ENCODE peak calls at places on chromosome 14, in five cellular contexts. One of them, this sample, is unnamed.
A peak's percentile ranks its signal among the peaks of the same experiment; 100 is the strongest.

GRCh38 chr14:35122696-35123387 is 490 bp downstream of the PRORP start:
- DNase-seq in lower lobe of right lung: no peak
- DNase-seq in pancreas: no peak
- DNase-seq in prostate gland: peak; percentile 21
- DNase-seq in AG04450: peak; percentile 3
- DNase-seq in this sample: peak; percentile 34

GRCh38 chr14:68780358-68781160 is 12.3 kb downstream of the ZFP36L1 start:
- DNase-seq in lower lobe of right lung: no peak
- DNase-seq in pancreas: peak; percentile 52
- DNase-seq in prostate gland: no peak
- DNase-seq in AG04450: no peak
- DNase-seq in this sample: no peak

GRCh38 chr14:103188691-103189480 is 65.6 kb downstream of the TNFAIP2 start:
- DNase-seq in lower lobe of right lung: peak; percentile 51
- DNase-seq in pancreas: peak; percentile 22
- DNase-seq in prostate gland: no peak
- DNase-seq in AG04450: no peak
- DNase-seq in this sample: no peak

GRCh38 chr14:53964249-53964648 is 7.6 kb upstream of the BMP4 start:
- DNase-seq in lower lobe of right lung: no peak
- DNase-seq in pancreas: no peak
- DNase-seq in prostate gland: no peak
- DNase-seq in AG04450: no peak
- DNase-seq in this sample: no peak

GRCh38 chr14:23164250-23164649 is 19.2 kb downstream of the SLC7A8 start:
- DNase-seq in lower lobe of right lung: no peak
- DNase-seq in pancreas: peak; percentile 79
- DNase-seq in prostate gland: no peak
- DNase-seq in AG04450: no peak
- DNase-seq in this sample: no peak

GRCh38 chr14:33237102-33237501 is 298.4 kb downstream of the NPAS3 start:
- DNase-seq in lower lobe of right lung: no peak
- DNase-seq in pancreas: no peak
- DNase-seq in prostate gland: no peak
- DNase-seq in AG04450: no peak
- DNase-seq in this sample: no peak

GRCh38 chr14:38867561-38868150 is 235.4 kb downstream of the SEC23A start:
- DNase-seq in lower lobe of right lung: peak; percentile 63
- DNase-seq in pancreas: peak; percentile 73
- DNase-seq in prostate gland: peak; percentile 68
- DNase-seq in AG04450: peak; percentile 55
- DNase-seq in this sample: peak; percentile 45

GRCh38 chr14:92985521-92985920 is 62.6 kb downstream of the CHGA start:
- DNase-seq in lower lobe of right lung: no peak
- DNase-seq in pancreas: no peak
- DNase-seq in prostate gland: no peak
- DNase-seq in AG04450: no peak
- DNase-seq in this sample: no peak

GRCh38 chr14:80211143-80212024 is at the start of gene DIO2:
- DNase-seq in lower lobe of right lung: no peak
- DNase-seq in pancreas: peak; percentile 31
- DNase-seq in prostate gland: no peak
- DNase-seq in AG04450: no peak
- DNase-seq in this sample: no peak

GRCh38 chr14:25090716-25091454 is 40.9 kb upstream of the STXBP6 start:
- DNase-seq in lower lobe of right lung: no peak
- DNase-seq in pancreas: peak; percentile 61
- DNase-seq in prostate gland: peak; percentile 71
- DNase-seq in AG04450: no peak
- DNase-seq in this sample: peak; percentile 71

GRCh38 chr14:87049886-87050820 is 942.8 kb downstream of the GALC start:
- DNase-seq in lower lobe of right lung: no peak
- DNase-seq in pancreas: peak; percentile 58
- DNase-seq in prostate gland: no peak
- DNase-seq in AG04450: peak; percentile 3
- DNase-seq in this sample: peak; percentile 36

GRCh38 chr14:61026523-61026922 is 45.5 kb downstream of the SLC38A6 start:
- DNase-seq in lower lobe of right lung: peak; percentile 57
- DNase-seq in pancreas: no peak
- DNase-seq in prostate gland: no peak
- DNase-seq in AG04450: no peak
- DNase-seq in this sample: no peak

GRCh38 chr14:69319911-69320310 is 60.0 kb downstream of the GALNT16 start:
- DNase-seq in lower lobe of right lung: no peak
- DNase-seq in pancreas: no peak
- DNase-seq in prostate gland: no peak
- DNase-seq in AG04450: no peak
- DNase-seq in this sample: no peak

GRCh38 chr14:24436355-24437019 is 6.1 kb downstream of the SDR39U1 start:
- DNase-seq in lower lobe of right lung: no peak
- DNase-seq in pancreas: peak; percentile 64
- DNase-seq in prostate gland: no peak
- DNase-seq in AG04450: peak; percentile 49
- DNase-seq in this sample: peak; percentile 63

GRCh38 chr14:89386214-89386886 is 30.7 kb downstream of the FOXN3 start:
- DNase-seq in lower lobe of right lung: no peak
- DNase-seq in pancreas: no peak
- DNase-seq in prostate gland: no peak
- DNase-seq in AG04450: no peak
- DNase-seq in this sample: no peak

GRCh38 chr14:74860899-74861733 is 14.8 kb downstream of the PROX2 start:
- DNase-seq in lower lobe of right lung: peak; percentile 93
- DNase-seq in pancreas: peak; percentile 89
- DNase-seq in prostate gland: peak; percentile 86
- DNase-seq in AG04450: peak; percentile 57
- DNase-seq in this sample: peak; percentile 73

GRCh38 chr14:21025374-21026151 is 702 bp upstream of the NDRG2 start:
- DNase-seq in lower lobe of right lung: peak; percentile 71
- DNase-seq in pancreas: peak; percentile 43
- DNase-seq in prostate gland: peak; percentile 37
- DNase-seq in AG04450: no peak
- DNase-seq in this sample: no peak

GRCh38 chr14:40842816-40843215 is 763.9 kb upstream of the LRFN5 start:
- DNase-seq in lower lobe of right lung: no peak
- DNase-seq in pancreas: no peak
- DNase-seq in prostate gland: no peak
- DNase-seq in AG04450: no peak
- DNase-seq in this sample: no peak

GRCh38 chr14:50113381-50113811 is 3.0 kb downstream of the VCPKMT start:
- DNase-seq in lower lobe of right lung: no peak
- DNase-seq in pancreas: no peak
- DNase-seq in prostate gland: no peak
- DNase-seq in AG04450: no peak
- DNase-seq in this sample: no peak

GRCh38 chr14:36580856-36581831 is 1.3 kb downstream of the NKX2-8 start:
- DNase-seq in lower lobe of right lung: peak; percentile 67
- DNase-seq in pancreas: peak; percentile 39
- DNase-seq in prostate gland: peak; percentile 28
- DNase-seq in AG04450: no peak
- DNase-seq in this sample: peak; percentile 41

GRCh38 chr14:61662437-61663311 is 32.6 kb upstream of the HIF1A start:
- DNase-seq in lower lobe of right lung: no peak
- DNase-seq in pancreas: no peak
- DNase-seq in prostate gland: no peak
- DNase-seq in AG04450: no peak
- DNase-seq in this sample: peak; percentile 69

GRCh38 chr14:41607119-41607785 is 576 bp downstream of the LRFN5 start:
- DNase-seq in lower lobe of right lung: no peak
- DNase-seq in pancreas: no peak
- DNase-seq in prostate gland: no peak
- DNase-seq in AG04450: no peak
- DNase-seq in this sample: no peak

GRCh38 chr14:32567543-32568384 is 238.7 kb downstream of the AKAP6 start:
- DNase-seq in lower lobe of right lung: no peak
- DNase-seq in pancreas: no peak
- DNase-seq in prostate gland: no peak
- DNase-seq in AG04450: no peak
- DNase-seq in this sample: peak; percentile 47

GRCh38 chr14:104698688-104699425 is 9.4 kb downstream of the INF2 start:
- DNase-seq in lower lobe of right lung: no peak
- DNase-seq in pancreas: no peak
- DNase-seq in prostate gland: no peak
- DNase-seq in AG04450: no peak
- DNase-seq in this sample: no peak

GRCh38 chr14:23399136-23399535 is 8.9 kb downstream of the MYH6 start:
- DNase-seq in lower lobe of right lung: no peak
- DNase-seq in pancreas: no peak
- DNase-seq in prostate gland: no peak
- DNase-seq in AG04450: no peak
- DNase-seq in this sample: no peak

GRCh38 chr14:36852853-36853634 is 191.4 kb downstream of the PAX9 start:
- DNase-seq in lower lobe of right lung: peak; percentile 48
- DNase-seq in pancreas: peak; percentile 12
- DNase-seq in prostate gland: no peak
- DNase-seq in AG04450: no peak
- DNase-seq in this sample: no peak

GRCh38 chr14:68779761-68780323 is 13.0 kb downstream of the ZFP36L1 start:
- DNase-seq in lower lobe of right lung: no peak
- DNase-seq in pancreas: no peak
- DNase-seq in prostate gland: peak; percentile 79
- DNase-seq in AG04450: no peak
- DNase-seq in this sample: peak; percentile 34

GRCh38 chr14:102238131-102238530 is 66.8 kb downstream of the MOK start:
- DNase-seq in lower lobe of right lung: no peak
- DNase-seq in pancreas: no peak
- DNase-seq in prostate gland: no peak
- DNase-seq in AG04450: no peak
- DNase-seq in this sample: no peak

GRCh38 chr14:102933618-102934231 is 11.3 kb downstream of the AMN start:
- DNase-seq in lower lobe of right lung: peak; percentile 39
- DNase-seq in pancreas: no peak
- DNase-seq in prostate gland: no peak
- DNase-seq in AG04450: no peak
- DNase-seq in this sample: no peak

GRCh38 chr14:100278702-100279101 is 27.5 kb downstream of the SLC25A29 start:
- DNase-seq in lower lobe of right lung: peak; percentile 70
- DNase-seq in pancreas: no peak
- DNase-seq in prostate gland: peak; percentile 47
- DNase-seq in AG04450: no peak
- DNase-seq in this sample: no peak
- TF ChIP-seq CTCF in lower lobe of right lung: peak; percentile 16
- TF ChIP-seq CTCF in pancreas: no peak
- TF ChIP-seq CTCF in prostate gland: no peak
- TF ChIP-seq CTCF in AG04450: peak; percentile 45
- TF ChIP-seq CTCF in this sample: no peak

GRCh38 chr14:95522556-95522955 is 6.1 kb upstream of the SYNE3 start:
- DNase-seq in lower lobe of right lung: no peak
- DNase-seq in pancreas: no peak
- DNase-seq in prostate gland: no peak
- DNase-seq in AG04450: no peak
- DNase-seq in this sample: no peak

GRCh38 chr14:95522116-95522515 is 5.7 kb upstream of the SYNE3 start:
- DNase-seq in lower lobe of right lung: no peak
- DNase-seq in pancreas: no peak
- DNase-seq in prostate gland: no peak
- DNase-seq in AG04450: no peak
- DNase-seq in this sample: no peak

GRCh38 chr14:95524706-95525512 is 8.5 kb upstream of the SYNE3 start:
- DNase-seq in lower lobe of right lung: no peak
- DNase-seq in pancreas: no peak
- DNase-seq in prostate gland: no peak
- DNase-seq in AG04450: no peak
- DNase-seq in this sample: peak; percentile 92

GRCh38 chr14:95523818-95524448 is 7.5 kb upstream of the SYNE3 start:
- DNase-seq in lower lobe of right lung: peak; percentile 60
- DNase-seq in pancreas: peak; percentile 46
- DNase-seq in prostate gland: no peak
- DNase-seq in AG04450: peak; percentile 68
- DNase-seq in this sample: peak; percentile 54

GRCh38 chr14:95523051-95523817 is 6.8 kb upstream of the SYNE3 start:
- DNase-seq in lower lobe of right lung: no peak
- DNase-seq in pancreas: no peak
- DNase-seq in prostate gland: no peak
- DNase-seq in AG04450: no peak
- DNase-seq in this sample: no peak
- H3K4me3 ChIP-seq in lower lobe of right lung: peak overlapping the region; percentile 0
- H3K4me3 ChIP-seq in pancreas: no peak overlapping the region
- H3K4me3 ChIP-seq in prostate gland: no peak overlapping the region
- H3K4me3 ChIP-seq in AG04450: peak overlapping the region; percentile 22
- H3K4me3 ChIP-seq in this sample: peak overlapping the region; percentile 3

DNA sequence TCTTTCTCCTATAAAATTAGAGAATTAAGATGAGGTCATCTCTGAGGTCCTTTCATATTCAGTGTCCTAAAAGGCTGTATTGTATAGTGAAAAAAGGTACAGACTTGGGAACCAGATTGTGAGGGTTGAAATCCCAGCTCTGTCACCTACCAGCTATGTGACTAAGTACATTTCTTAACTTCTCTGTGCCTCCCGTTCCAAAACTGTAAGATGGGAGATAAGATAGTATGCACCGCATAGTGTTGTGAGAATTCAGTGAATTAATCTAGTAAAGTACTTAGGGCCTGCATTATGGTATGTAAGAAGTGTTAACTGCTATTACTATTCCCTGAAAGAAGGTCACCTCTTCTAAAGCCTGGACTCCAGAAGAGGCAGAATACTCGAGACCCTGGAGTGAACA is 60.6 kb downstream of the GNG2 start:
- DNase-seq in lower lobe of right lung: no peak
- DNase-seq in pancreas: no peak
- DNase-seq in prostate gland: no peak
- DNase-seq in AG04450: no peak
- DNase-seq in this sample: no peak
- H3K9me3 ChIP-seq in lower lobe of right lung: no peaks in the 10 kb centered on the region
- H3K9me3 ChIP-seq in pancreas: no peaks in the 10 kb centered on the region
- H3K9me3 ChIP-seq in prostate gland: no peaks in the 10 kb centered on the region
- H3K9me3 ChIP-seq in AG04450: no peaks in the 10 kb centered on the region
- H3K9me3 ChIP-seq in this sample: no peaks in the 10 kb centered on the region

GRCh38 chr14:64503184-64503433 is 529 bp downstream of the ZBTB25 start:
- DNase-seq in lower lobe of right lung: no peak
- DNase-seq in pancreas: no peak
- DNase-seq in prostate gland: no peak
- DNase-seq in AG04450: no peak
- DNase-seq in this sample: no peak

GRCh38 chr14:64504310-64504896 is at the start of gene ZBTB1:
- DNase-seq in lower lobe of right lung: peak; percentile 94
- DNase-seq in pancreas: peak; percentile 77
- DNase-seq in prostate gland: peak; percentile 73
- DNase-seq in AG04450: peak; percentile 45
- DNase-seq in this sample: peak; percentile 86

GRCh38 chr14:64504897-64505771 is 564 bp downstream of the ZBTB1 start:
- DNase-seq in lower lobe of right lung: peak; percentile 94
- DNase-seq in pancreas: peak; percentile 83
- DNase-seq in prostate gland: peak; percentile 91
- DNase-seq in AG04450: peak; percentile 57
- DNase-seq in this sample: peak; percentile 85

GRCh38 chr14:64502476-64503183 is 1.0 kb downstream of the ZBTB25 start:
- DNase-seq in lower lobe of right lung: no peak
- DNase-seq in pancreas: no peak
- DNase-seq in prostate gland: peak; percentile 63
- DNase-seq in AG04450: no peak
- DNase-seq in this sample: peak; percentile 15

GRCh38 chr14:64503434-64504309 is at the start of gene ZBTB25:
- DNase-seq in lower lobe of right lung: peak; percentile 94
- DNase-seq in pancreas: peak; percentile 89
- DNase-seq in prostate gland: peak; percentile 83
- DNase-seq in AG04450: peak; percentile 78
- DNase-seq in this sample: peak; percentile 94
- TF ChIP-seq CTCF in lower lobe of right lung: no peak
- TF ChIP-seq CTCF in pancreas: no peak
- TF ChIP-seq CTCF in prostate gland: no peak
- TF ChIP-seq CTCF in AG04450: no peak
- TF ChIP-seq CTCF in this sample: no peak

This sample was measured in PC-9.